ENCODE peak calls at places on chromosomes 13 and 19, in six cellular contexts. O is breast epithelium, W is cardiac muscle cell, G is upper lobe of right lung, M is thoracic aorta, Z is heart left ventricle. H is an unnamed sample.

GRCh38 chr13:51679616-51680015 is 95.4 kb downstream of the WDFY2 start:
- DNase-seq in O (no peak), W (no peak), G (no peak), M (no peak), Z (no peak), H (no peak)

GRCh38 chr13:91133941-91134772 is 213.3 kb upstream of the MIR17HG start:
- DNase-seq in O (peak; percentile 37), W (peak; percentile 70), G (no peak), M (no peak), Z (no peak), H (peak; percentile 4)

GRCh38 chr19:15923702-15924101 is 10.6 kb downstream of the CYP4F11 start:
- DNase-seq in O (no peak), W (no peak), G (no peak), M (no peak), Z (no peak), H (no peak)

GRCh38 chr13:85729296-85729695 is 69.9 kb downstream of the SLITRK6 start:
- DNase-seq in O (no peak), W (no peak), G (no peak), M (no peak), Z (no peak), H (no peak)

GRCh38 chr13:31909889-31910551 is 121.6 kb upstream of the FRY start:
- DNase-seq in O (no peak), W (peak; percentile 69), G (no peak), M (no peak), Z (peak; percentile 39), H (peak; percentile 68)

GRCh38 chr19:38266981-38267597 is 2.7 kb downstream of the SPINT2 start:
- DNase-seq in O (peak; percentile 52), W (no peak), G (no peak), M (no peak), Z (no peak), H (no peak)

GRCh38 chr19:54133312-54133956 is 4.1 kb upstream of the CNOT3 start:
- DNase-seq in O (no peak), W (no peak), G (no peak), M (no peak), Z (no peak), H (no peak)

GRCh38 chr13:45257638-45258338 is 56.9 kb upstream of the KCTD4 start:
- DNase-seq in O (no peak), W (no peak), G (no peak), M (no peak), Z (no peak), H (no peak)

GRCh38 chr19:6276447-6276846 is 3.3 kb downstream of the MLLT1 start:
- DNase-seq in O (peak; percentile 47), W (peak; percentile 26), G (peak; percentile 83), M (peak; percentile 58), Z (peak; percentile 65), H (no peak)

GRCh38 chr13:74070065-74070464 is 64.1 kb downstream of the KLF12 start:
- DNase-seq in O (no peak), W (no peak), G (no peak), M (no peak), Z (no peak), H (peak; percentile 79)

GRCh38 chr19:51706296-51706695 is 13.2 kb downstream of the SPACA6 start:
- DNase-seq in O (no peak), W (no peak), G (no peak), M (no peak), Z (no peak), H (no peak)

GRCh38 chr19:42233106-42233505 is 9.3 kb downstream of the GSK3A start:
- DNase-seq in O (no peak), W (no peak), G (no peak), M (no peak), Z (no peak), H (no peak)

GRCh38 chr13:31749929-31750328 is 10.6 kb downstream of the RXFP2 start:
- DNase-seq in O (no peak), W (no peak), G (no peak), M (no peak), Z (no peak), H (no peak)

GRCh38 chr13:67148219-67148583 is 81.9 kb downstream of the PCDH9 start:
- DNase-seq in O (no peak), W (no peak), G (no peak), M (no peak), Z (no peak), H (no peak)

GRCh38 chr13:97780486-97780885 is 173.0 kb upstream of the IPO5 start:
- DNase-seq in O (no peak), W (no peak), G (no peak), M (no peak), Z (no peak), H (no peak)

GRCh38 chr19:43759515-43759914 is 4.8 kb upstream of the SMG9 start:
- DNase-seq in O (peak; percentile 59), W (no peak), G (no peak), M (no peak), Z (no peak), H (no peak)

GRCh38 chr13:44627441-44627840 is 51.3 kb upstream of the TSC22D1 start:
- DNase-seq in O (no peak), W (no peak), G (no peak), M (no peak), Z (no peak), H (no peak)

GRCh38 chr19:10206226-10206873 is 11.6 kb upstream of the DNMT1 start:
- DNase-seq in O (no peak), W (no peak), G (peak; percentile 78), M (no peak), Z (no peak), H (no peak)

GRCh38 chr13:26664942-26665341 is 95.6 kb downstream of the GPR12 start:
- DNase-seq in O (no peak), W (no peak), G (no peak), M (no peak), Z (no peak), H (no peak)
- H3K4me1 ChIP-seq in O (no peaks in the 10 kb centered on the region), W (no peaks in the 10 kb centered on the region), G (no peaks in the 10 kb centered on the region), M (no peaks in the 10 kb centered on the region), Z (no peaks in the 10 kb centered on the region), H (no peaks in the 10 kb centered on the region)

DNA sequence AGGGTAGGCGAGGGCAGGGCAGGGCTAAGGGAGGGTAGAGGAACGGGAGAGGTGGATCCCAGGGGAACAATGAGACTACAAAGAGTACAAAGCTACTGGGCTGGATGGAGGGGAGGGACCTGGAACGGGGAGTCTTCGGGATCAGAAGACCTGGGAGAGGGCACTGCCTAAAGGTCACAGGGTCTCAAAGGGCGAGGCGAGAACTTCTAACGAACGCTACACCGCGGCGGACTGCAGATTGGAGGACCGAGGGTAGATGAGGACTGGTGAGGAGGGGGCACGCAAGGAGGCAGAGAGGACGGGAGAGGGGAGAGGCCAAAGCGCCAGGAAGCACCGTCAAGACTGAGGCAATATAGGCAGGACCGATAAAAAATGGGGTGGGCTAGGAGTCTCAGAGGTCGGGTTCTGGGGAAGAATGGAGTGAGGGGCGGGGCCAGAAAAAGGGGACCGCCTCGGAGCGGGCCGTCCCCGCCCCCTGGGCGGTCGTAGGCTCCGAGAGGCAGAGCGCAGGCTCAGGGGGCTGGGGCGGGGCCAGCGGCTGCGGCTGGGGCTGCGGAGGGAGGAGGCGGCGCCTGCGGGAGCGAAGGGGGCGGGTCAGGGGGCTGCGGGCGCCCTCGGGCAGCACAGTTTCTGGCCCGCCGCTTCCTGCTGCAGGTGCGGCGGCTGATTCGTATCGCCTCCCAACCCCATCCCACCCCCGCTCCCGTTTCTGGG is 1.3 kb upstream of the KCNC3 start:
- DNase-seq in O (peak; percentile 73), W (peak; percentile 96), G (peak; percentile 95), M (no peak), Z (peak; percentile 92), H (peak; percentile 79)
- H3K4me1 ChIP-seq in O (peaks cover 13% of the 10 kb centered on the region), W (peaks cover 28% of the 10 kb centered on the region), G (peaks cover 31% of the 10 kb centered on the region), M (peaks cover 11% of the 10 kb centered on the region), Z (peaks cover 28% of the 10 kb centered on the region), H (peaks cover 71% of the 10 kb centered on the region)

DNA sequence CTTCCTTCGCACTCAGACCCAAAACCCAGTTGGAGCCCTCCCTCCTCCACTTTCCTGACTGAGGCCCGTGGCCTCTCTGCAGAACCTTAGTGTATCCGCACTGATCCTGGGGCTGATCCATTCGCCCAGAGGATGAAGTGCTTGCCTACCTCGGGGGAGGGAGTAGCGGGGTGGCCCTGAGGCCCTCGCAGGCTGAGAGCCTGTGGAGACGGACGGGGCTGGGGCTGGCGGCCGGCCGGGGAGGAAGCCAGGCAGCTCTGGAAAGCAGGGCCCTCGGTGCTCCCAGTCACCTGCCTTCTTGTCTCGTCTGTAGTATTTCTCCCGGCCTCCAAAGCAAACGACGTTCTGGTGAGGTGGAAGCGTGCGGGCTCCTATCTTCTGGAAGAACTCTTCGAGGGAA is 1.3 kb downstream of the PROZ start:
- DNase-seq in O (no peak), W (no peak), G (no peak), M (no peak), Z (no peak), H (no peak)
- H3K4me1 ChIP-seq in O (no peaks in the 10 kb centered on the region), W (no peaks in the 10 kb centered on the region), G (no peaks in the 10 kb centered on the region), M (no peaks in the 10 kb centered on the region), Z (no peaks in the 10 kb centered on the region), H (peaks cover 24% of the 10 kb centered on the region)

GRCh38 chr19:7629347-7630054 is at the start of the genes PET100 and XAB2:
- DNase-seq in O (peak; percentile 99), W (peak; percentile 98), G (peak; percentile 95), M (peak; percentile 95), Z (peak; percentile 98), H (peak; percentile 96)

GRCh38 chr19:7628589-7629311 is 595 bp downstream of the XAB2 start:
- DNase-seq in O (no peak), W (no peak), G (no peak), M (no peak), Z (no peak), H (no peak)

GRCh38 chr19:7632340-7633203 is 947 bp downstream of the PCP2 start:
- DNase-seq in O (no peak), W (no peak), G (no peak), M (no peak), Z (no peak), H (no peak)

GRCh38 chr19:7633619-7634018 is at the start of gene PCP2:
- DNase-seq in O (no peak), W (no peak), G (no peak), M (no peak), Z (no peak), H (no peak)

GRCh38 chr19:7631577-7631976 is 1.9 kb downstream of the PCP2 start:
- DNase-seq in O (no peak), W (no peak), G (no peak), M (no peak), Z (no peak), H (no peak)
- H3K4me1 ChIP-seq in O (peaks cover 19% of the 10 kb centered on the region), W (peaks cover 9% of the 10 kb centered on the region), G (peaks cover 18% of the 10 kb centered on the region), M (peaks cover 22% of the 10 kb centered on the region), Z (peaks cover 26% of the 10 kb centered on the region), H (peaks cover 38% of the 10 kb centered on the region)

DNA sequence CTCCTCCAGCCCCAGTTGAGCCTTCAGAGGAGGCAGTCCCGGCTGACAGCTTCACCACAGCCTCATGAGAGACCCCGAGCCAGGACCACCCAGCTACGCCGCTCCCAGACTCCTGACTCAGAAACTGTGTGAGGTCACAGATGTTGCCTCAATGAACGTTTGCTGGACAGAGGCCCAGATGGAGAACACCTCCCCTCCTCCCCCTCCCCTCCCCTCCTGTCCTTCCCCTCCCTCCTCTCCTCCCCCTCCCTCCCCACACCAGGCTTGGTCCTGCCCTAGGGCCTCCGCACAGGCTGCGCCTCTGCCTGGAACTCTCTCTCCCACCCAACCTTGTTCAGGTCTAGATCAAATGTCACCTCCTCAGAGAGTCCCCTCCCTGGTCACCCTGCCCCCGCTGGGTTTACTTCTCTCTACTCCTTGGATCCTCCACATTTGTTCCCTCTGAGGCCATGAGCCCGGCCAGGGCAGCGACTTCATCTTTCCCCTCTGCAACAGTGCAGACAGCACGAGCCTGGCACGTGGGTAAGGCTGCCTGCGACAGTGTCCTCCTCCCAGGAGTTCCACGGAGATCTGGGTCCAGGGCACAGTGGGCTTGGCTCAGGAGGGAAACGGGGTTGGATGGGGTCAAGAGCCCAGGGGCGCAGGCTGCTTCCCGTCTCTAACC is 17.4 kb downstream of the PIP5K1C start:
- DNase-seq in O (no peak), W (no peak), G (no peak), M (no peak), Z (no peak), H (no peak)
- H3K4me1 ChIP-seq in O (peaks cover 6% of the 10 kb centered on the region), W (no peaks in the 10 kb centered on the region), G (peaks cover 8% of the 10 kb centered on the region), M (peaks cover 6% of the 10 kb centered on the region), Z (peaks cover 15% of the 10 kb centered on the region), H (peaks cover 9% of the 10 kb centered on the region)